ENCODE peak calls at places on chromosome 3, in eight cellular contexts. One of them, this sample, is unnamed.

GRCh38 chr3:4982773-4983738 is 3.8 kb downstream of the BHLHE40 start:
- DNase-seq in thoracic aorta: no peak
- DNase-seq in stromal cell of bone marrow: no peak
- DNase-seq in germinal center: no peak
- DNase-seq in T-helper 1 cell: no peak
- DNase-seq in GM12865: no peak
- DNase-seq in NCI-H2081: no peak
- DNase-seq in pons: no peak
- DNase-seq in this sample: no peak

GRCh38 chr3:44252332-44252731 is 10.6 kb downstream of the TOPAZ1 start:
- DNase-seq in T-helper 1 cell: no peak
- DNase-seq in thoracic aorta: no peak
- DNase-seq in germinal center: no peak
- DNase-seq in GM12865: no peak
- DNase-seq in pons: no peak
- DNase-seq in stromal cell of bone marrow: no peak
- DNase-seq in NCI-H2081: peak
- DNase-seq in this sample: no peak

GRCh38 chr3:11717301-11717700 is 73.6 kb upstream of the VGLL4 start:
- DNase-seq in T-helper 1 cell: no peak
- DNase-seq in pons: no peak
- DNase-seq in germinal center: no peak
- DNase-seq in stromal cell of bone marrow: no peak
- DNase-seq in GM12865: no peak
- DNase-seq in thoracic aorta: no peak
- DNase-seq in NCI-H2081: no peak
- DNase-seq in this sample: no peak

GRCh38 chr3:53748512-53749271 is 97.5 kb downstream of the CHDH start:
- DNase-seq in stromal cell of bone marrow: no peak
- DNase-seq in pons: peak
- DNase-seq in thoracic aorta: no peak
- DNase-seq in NCI-H2081: no peak
- DNase-seq in T-helper 1 cell: no peak
- DNase-seq in germinal center: peak
- DNase-seq in GM12865: peak
- DNase-seq in this sample: no peak

GRCh38 chr3:126112531-126113237 is 28.8 kb upstream of the SLC41A3 start:
- DNase-seq in thoracic aorta: no peak
- DNase-seq in GM12865: no peak
- DNase-seq in stromal cell of bone marrow: no peak
- DNase-seq in pons: no peak
- DNase-seq in T-helper 1 cell: no peak
- DNase-seq in germinal center: no peak
- DNase-seq in NCI-H2081: no peak
- DNase-seq in this sample: no peak

GRCh38 chr3:152524198-152525140 is 255.7 kb downstream of the MBNL1 start:
- DNase-seq in pons: peak
- DNase-seq in NCI-H2081: peak
- DNase-seq in GM12865: peak
- DNase-seq in stromal cell of bone marrow: peak
- DNase-seq in germinal center: no peak
- DNase-seq in thoracic aorta: no peak
- DNase-seq in T-helper 1 cell: no peak
- DNase-seq in this sample: no peak

GRCh38 chr3:150761831-150762661 is 923 bp downstream of the SIAH2 start:
- DNase-seq in stromal cell of bone marrow: peak
- DNase-seq in NCI-H2081: peak
- DNase-seq in GM12865: peak
- DNase-seq in pons: peak
- DNase-seq in T-helper 1 cell: no peak
- DNase-seq in germinal center: no peak
- DNase-seq in thoracic aorta: no peak
- DNase-seq in this sample: no peak

GRCh38 chr3:46948830-46949671 is 27.5 kb downstream of the CCDC12 start:
- DNase-seq in pons: no peak
- DNase-seq in GM12865: peak
- DNase-seq in T-helper 1 cell: no peak
- DNase-seq in thoracic aorta: no peak
- DNase-seq in NCI-H2081: no peak
- DNase-seq in germinal center: no peak
- DNase-seq in stromal cell of bone marrow: no peak
- DNase-seq in this sample: no peak

GRCh38 chr3:8488436-8488835 is 13.2 kb upstream of the LMCD1 start:
- DNase-seq in T-helper 1 cell: no peak
- DNase-seq in stromal cell of bone marrow: no peak
- DNase-seq in GM12865: no peak
- DNase-seq in NCI-H2081: no peak
- DNase-seq in germinal center: no peak
- DNase-seq in pons: no peak
- DNase-seq in thoracic aorta: no peak
- DNase-seq in this sample: no peak

GRCh38 chr3:23600178-23600577 is 205.6 kb upstream of the UBE2E1 start:
- DNase-seq in thoracic aorta: no peak
- DNase-seq in pons: no peak
- DNase-seq in T-helper 1 cell: no peak
- DNase-seq in GM12865: no peak
- DNase-seq in NCI-H2081: no peak
- DNase-seq in germinal center: no peak
- DNase-seq in stromal cell of bone marrow: no peak
- DNase-seq in this sample: no peak

GRCh38 chr3:101284757-101285156 is 35.6 kb downstream of the IMPG2 start:
- DNase-seq in germinal center: no peak
- DNase-seq in NCI-H2081: no peak
- DNase-seq in T-helper 1 cell: no peak
- DNase-seq in thoracic aorta: no peak
- DNase-seq in pons: no peak
- DNase-seq in stromal cell of bone marrow: no peak
- DNase-seq in GM12865: no peak
- DNase-seq in this sample: no peak

GRCh38 chr3:134378384-134378783 is 4.1 kb upstream of the AMOTL2 start:
- DNase-seq in T-helper 1 cell: no peak
- DNase-seq in thoracic aorta: no peak
- DNase-seq in pons: peak
- DNase-seq in NCI-H2081: no peak
- DNase-seq in stromal cell of bone marrow: no peak
- DNase-seq in GM12865: peak
- DNase-seq in germinal center: no peak
- DNase-seq in this sample: no peak

GRCh38 chr3:99966657-99967420 is 147.5 kb downstream of the FILIP1L start:
- DNase-seq in stromal cell of bone marrow: peak
- DNase-seq in GM12865: no peak
- DNase-seq in thoracic aorta: no peak
- DNase-seq in pons: no peak
- DNase-seq in germinal center: no peak
- DNase-seq in T-helper 1 cell: no peak
- DNase-seq in NCI-H2081: no peak
- DNase-seq in this sample: no peak

GRCh38 chr3:178479446-178479845 is 56.8 kb upstream of the KCNMB2 start:
- DNase-seq in NCI-H2081: no peak
- DNase-seq in germinal center: no peak
- DNase-seq in T-helper 1 cell: no peak
- DNase-seq in thoracic aorta: no peak
- DNase-seq in GM12865: no peak
- DNase-seq in stromal cell of bone marrow: no peak
- DNase-seq in pons: no peak
- DNase-seq in this sample: no peak

GRCh38 chr3:58637509-58637908 is 29.1 kb downstream of the FAM3D start:
- DNase-seq in T-helper 1 cell: no peak
- DNase-seq in stromal cell of bone marrow: no peak
- DNase-seq in thoracic aorta: no peak
- DNase-seq in germinal center: no peak
- DNase-seq in NCI-H2081: no peak
- DNase-seq in GM12865: no peak
- DNase-seq in pons: no peak
- DNase-seq in this sample: no peak

This sample was measured in RWPE2.